ENCODE peak calls at places on chromosomes 6 and 20, in eight cellular contexts. One of them, this sample, is unnamed.

GRCh38 chr20:45969712-45970634 is 2.0 kb downstream of the ZNF335 start:
- DNase-seq in astrocyte: peak; percentile 45
- DNase-seq in cardiac fibroblast: peak; percentile 78
- DNase-seq in heart left ventricle: no peak
- DNase-seq in body of pancreas: peak; percentile 24
- DNase-seq in psoas muscle: peak; percentile 60
- DNase-seq in adrenal gland: peak; percentile 53
- DNase-seq in IMR-90: peak; percentile 64
- DNase-seq in this sample: peak; percentile 70

GRCh38 chr6:20186981-20187380 is 25.3 kb downstream of the MBOAT1 start:
- DNase-seq in astrocyte: peak; percentile 44
- DNase-seq in cardiac fibroblast: no peak
- DNase-seq in heart left ventricle: no peak
- DNase-seq in body of pancreas: no peak
- DNase-seq in psoas muscle: no peak
- DNase-seq in adrenal gland: no peak
- DNase-seq in IMR-90: no peak
- DNase-seq in this sample: peak; percentile 92

GRCh38 chr6:104829183-104829958 is 30.3 kb downstream of the HACE1 start:
- DNase-seq in astrocyte: no peak
- DNase-seq in cardiac fibroblast: no peak
- DNase-seq in heart left ventricle: no peak
- DNase-seq in body of pancreas: no peak
- DNase-seq in psoas muscle: no peak
- DNase-seq in adrenal gland: no peak
- DNase-seq in IMR-90: no peak
- DNase-seq in this sample: no peak

GRCh38 chr6:129030231-129030630 is 147.3 kb downstream of the LAMA2 start:
- DNase-seq in astrocyte: no peak
- DNase-seq in cardiac fibroblast: no peak
- DNase-seq in heart left ventricle: no peak
- DNase-seq in body of pancreas: no peak
- DNase-seq in psoas muscle: no peak
- DNase-seq in adrenal gland: no peak
- DNase-seq in IMR-90: no peak
- DNase-seq in this sample: no peak

GRCh38 chr6:41470341-41471063 is 75.7 kb upstream of the FOXP4 start:
- DNase-seq in astrocyte: peak; percentile 34
- DNase-seq in cardiac fibroblast: peak; percentile 57
- DNase-seq in heart left ventricle: peak; percentile 75
- DNase-seq in body of pancreas: no peak
- DNase-seq in psoas muscle: peak; percentile 86
- DNase-seq in adrenal gland: peak; percentile 46
- DNase-seq in IMR-90: no peak
- DNase-seq in this sample: no peak

GRCh38 chr20:19774086-19774933 is 16.3 kb downstream of the RIN2 start:
- DNase-seq in astrocyte: no peak
- DNase-seq in cardiac fibroblast: no peak
- DNase-seq in heart left ventricle: no peak
- DNase-seq in body of pancreas: no peak
- DNase-seq in psoas muscle: no peak
- DNase-seq in adrenal gland: no peak
- DNase-seq in IMR-90: no peak
- DNase-seq in this sample: peak; percentile 37

GRCh38 chr6:135474362-135474761 is 23.2 kb downstream of the AHI1 start:
- DNase-seq in astrocyte: no peak
- DNase-seq in cardiac fibroblast: no peak
- DNase-seq in heart left ventricle: no peak
- DNase-seq in body of pancreas: no peak
- DNase-seq in psoas muscle: no peak
- DNase-seq in adrenal gland: no peak
- DNase-seq in IMR-90: no peak
- DNase-seq in this sample: no peak

GRCh38 chr6:138590796-138591709 is 91.8 kb upstream of the NHSL1 start:
- DNase-seq in astrocyte: no peak
- DNase-seq in cardiac fibroblast: peak; percentile 84
- DNase-seq in heart left ventricle: peak; percentile 54
- DNase-seq in body of pancreas: peak; percentile 72
- DNase-seq in psoas muscle: no peak
- DNase-seq in adrenal gland: peak; percentile 60
- DNase-seq in IMR-90: peak; percentile 79
- DNase-seq in this sample: peak; percentile 75

GRCh38 chr20:2750343-2751251 is 49.8 kb downstream of the CPXM1 start:
- DNase-seq in astrocyte: no peak
- DNase-seq in cardiac fibroblast: peak; percentile 57
- DNase-seq in heart left ventricle: no peak
- DNase-seq in body of pancreas: no peak
- DNase-seq in psoas muscle: peak; percentile 72
- DNase-seq in adrenal gland: peak; percentile 43
- DNase-seq in IMR-90: peak; percentile 17
- DNase-seq in this sample: peak; percentile 38

GRCh38 chr6:116366740-116367275 is 3.9 kb upstream of the DSE start:
- DNase-seq in astrocyte: no peak
- DNase-seq in cardiac fibroblast: no peak
- DNase-seq in heart left ventricle: no peak
- DNase-seq in body of pancreas: no peak
- DNase-seq in psoas muscle: no peak
- DNase-seq in adrenal gland: no peak
- DNase-seq in IMR-90: no peak
- DNase-seq in this sample: no peak

GRCh38 chr6:105483492-105483891 is 80.6 kb upstream of the PREP start:
- DNase-seq in astrocyte: peak; percentile 78
- DNase-seq in cardiac fibroblast: peak; percentile 29
- DNase-seq in heart left ventricle: no peak
- DNase-seq in body of pancreas: no peak
- DNase-seq in psoas muscle: no peak
- DNase-seq in adrenal gland: peak; percentile 51
- DNase-seq in IMR-90: peak; percentile 79
- DNase-seq in this sample: peak; percentile 38

GRCh38 chr6:33931799-33932198 is 128.0 kb upstream of the MLN start:
- DNase-seq in astrocyte: no peak
- DNase-seq in cardiac fibroblast: no peak
- DNase-seq in heart left ventricle: no peak
- DNase-seq in body of pancreas: no peak
- DNase-seq in psoas muscle: no peak
- DNase-seq in adrenal gland: no peak
- DNase-seq in IMR-90: no peak
- DNase-seq in this sample: no peak
- H3K4me3 ChIP-seq in astrocyte: no peak overlapping the region
- H3K4me3 ChIP-seq in cardiac fibroblast: no peak overlapping the region
- H3K4me3 ChIP-seq in heart left ventricle: no peak overlapping the region
- H3K4me3 ChIP-seq in body of pancreas: no peak overlapping the region
- H3K4me3 ChIP-seq in psoas muscle: no peak overlapping the region
- H3K4me3 ChIP-seq in adrenal gland: no peak overlapping the region
- H3K4me3 ChIP-seq in IMR-90: no peak overlapping the region
- H3K4me3 ChIP-seq in this sample: no peak overlapping the region

GRCh38 chr6:136964368-136964767 is 42.3 kb downstream of the SLC35D3 start:
- DNase-seq in astrocyte: no peak
- DNase-seq in cardiac fibroblast: no peak
- DNase-seq in heart left ventricle: no peak
- DNase-seq in body of pancreas: no peak
- DNase-seq in psoas muscle: no peak
- DNase-seq in adrenal gland: no peak
- DNase-seq in IMR-90: no peak
- DNase-seq in this sample: no peak
- TF ChIP-seq CTCF in astrocyte: no peak
- TF ChIP-seq CTCF in cardiac fibroblast: no peak
- TF ChIP-seq CTCF in heart left ventricle: no peak
- TF ChIP-seq CTCF in body of pancreas: no peak
- TF ChIP-seq CTCF in psoas muscle: no peak
- TF ChIP-seq CTCF in adrenal gland: no peak
- TF ChIP-seq CTCF in IMR-90: no peak
- TF ChIP-seq CTCF in this sample: no peak

GRCh38 chr6:156781882-156782631 is 4.9 kb downstream of the ARID1B start:
- DNase-seq in astrocyte: no peak
- DNase-seq in cardiac fibroblast: peak; percentile 15
- DNase-seq in heart left ventricle: no peak
- DNase-seq in body of pancreas: no peak
- DNase-seq in psoas muscle: no peak
- DNase-seq in adrenal gland: no peak
- DNase-seq in IMR-90: no peak
- DNase-seq in this sample: no peak
- H3K4me3 ChIP-seq in astrocyte: peak overlapping the region; percentile 93
- H3K4me3 ChIP-seq in cardiac fibroblast: peak overlapping the region; percentile 61
- H3K4me3 ChIP-seq in heart left ventricle: peak overlapping the region; percentile 97
- H3K4me3 ChIP-seq in body of pancreas: no peak overlapping the region
- H3K4me3 ChIP-seq in psoas muscle: peak overlapping the region; percentile 76
- H3K4me3 ChIP-seq in adrenal gland: no peak overlapping the region
- H3K4me3 ChIP-seq in IMR-90: peak overlapping the region; percentile 18
- H3K4me3 ChIP-seq in this sample: peak overlapping the region; percentile 87

DNA sequence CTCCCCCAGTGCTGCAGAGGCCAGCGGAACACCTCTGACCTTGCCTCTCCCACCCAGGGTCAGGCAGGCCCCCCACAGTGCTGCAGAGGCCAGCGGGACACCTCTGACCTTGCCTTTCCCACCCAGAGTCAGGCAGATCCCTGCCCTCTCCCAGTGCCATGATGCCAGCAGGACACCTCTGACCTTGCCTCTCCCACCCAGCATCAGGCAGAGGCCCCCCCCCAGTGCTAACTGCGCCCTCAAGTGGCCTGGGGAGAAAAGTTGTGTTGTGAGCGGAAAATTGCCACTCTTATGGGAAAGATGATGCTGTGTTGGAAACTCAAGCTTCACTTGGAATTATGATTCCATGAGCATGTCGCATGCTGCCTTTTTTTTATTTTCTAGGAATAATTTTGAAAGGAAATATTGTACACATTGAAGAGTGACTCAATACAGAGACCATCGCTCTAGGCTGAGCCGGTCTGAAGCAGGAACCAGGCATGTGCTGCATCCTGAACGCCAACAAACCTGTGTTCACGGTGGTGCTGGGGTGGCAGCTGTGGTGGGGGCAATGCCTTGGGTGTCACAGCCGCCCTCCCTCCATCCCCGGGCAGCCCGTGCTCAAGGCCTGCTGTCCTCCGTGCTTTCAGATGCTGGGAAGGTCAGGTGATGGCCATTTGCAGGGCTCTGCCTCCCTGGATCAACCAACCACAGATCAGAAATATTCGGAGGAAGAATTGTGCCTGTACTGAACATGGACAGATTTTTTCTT is 98.6 kb downstream of the CDH4 start:
- DNase-seq in astrocyte: no peak
- DNase-seq in cardiac fibroblast: no peak
- DNase-seq in heart left ventricle: no peak
- DNase-seq in body of pancreas: no peak
- DNase-seq in psoas muscle: no peak
- DNase-seq in adrenal gland: no peak
- DNase-seq in IMR-90: no peak
- DNase-seq in this sample: no peak
- TF ChIP-seq CTCF in astrocyte: no peak
- TF ChIP-seq CTCF in cardiac fibroblast: no peak
- TF ChIP-seq CTCF in heart left ventricle: no peak
- TF ChIP-seq CTCF in body of pancreas: no peak
- TF ChIP-seq CTCF in psoas muscle: no peak
- TF ChIP-seq CTCF in adrenal gland: no peak
- TF ChIP-seq CTCF in IMR-90: no peak
- TF ChIP-seq CTCF in this sample: no peak

DNA sequence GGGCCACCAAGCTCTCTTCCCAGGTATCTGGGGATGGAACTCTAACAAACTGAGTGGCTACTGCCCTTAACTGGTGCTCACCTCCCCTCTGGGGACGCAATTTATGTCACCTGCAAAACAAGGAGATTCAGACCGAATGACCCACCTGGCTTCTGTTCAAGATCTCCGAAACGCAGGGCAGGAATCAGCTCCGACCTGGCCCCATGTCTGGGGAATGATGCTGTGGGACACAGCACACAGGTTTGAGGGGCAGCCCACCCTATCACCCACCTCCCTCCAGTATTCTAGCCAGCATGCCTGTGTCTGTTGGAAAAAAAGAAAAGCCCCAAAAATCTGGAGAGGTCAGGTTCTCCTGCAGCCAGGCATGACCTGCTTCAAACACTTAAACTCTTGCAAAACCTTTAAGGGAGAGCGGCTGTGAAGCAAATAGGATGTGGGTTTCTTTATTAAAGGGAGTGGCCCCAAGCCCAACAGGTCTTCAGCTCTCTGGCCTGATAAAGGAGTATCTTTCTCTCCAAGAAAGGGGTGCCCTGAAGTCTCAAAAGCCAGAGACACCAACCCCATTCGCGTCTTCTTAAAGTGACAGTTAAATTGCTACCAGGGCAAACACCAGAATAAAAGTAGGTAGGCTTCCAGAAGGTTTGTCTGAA is 6.4 kb downstream of the PREX1 start:
- DNase-seq in astrocyte: no peak
- DNase-seq in cardiac fibroblast: no peak
- DNase-seq in heart left ventricle: no peak
- DNase-seq in body of pancreas: no peak
- DNase-seq in psoas muscle: no peak
- DNase-seq in adrenal gland: no peak
- DNase-seq in IMR-90: no peak
- DNase-seq in this sample: no peak
- H3K4me3 ChIP-seq in astrocyte: no peak overlapping the region
- H3K4me3 ChIP-seq in cardiac fibroblast: no peak overlapping the region
- H3K4me3 ChIP-seq in heart left ventricle: no peak overlapping the region
- H3K4me3 ChIP-seq in body of pancreas: no peak overlapping the region
- H3K4me3 ChIP-seq in psoas muscle: no peak overlapping the region
- H3K4me3 ChIP-seq in adrenal gland: no peak overlapping the region
- H3K4me3 ChIP-seq in IMR-90: no peak overlapping the region
- H3K4me3 ChIP-seq in this sample: no peak overlapping the region

DNA sequence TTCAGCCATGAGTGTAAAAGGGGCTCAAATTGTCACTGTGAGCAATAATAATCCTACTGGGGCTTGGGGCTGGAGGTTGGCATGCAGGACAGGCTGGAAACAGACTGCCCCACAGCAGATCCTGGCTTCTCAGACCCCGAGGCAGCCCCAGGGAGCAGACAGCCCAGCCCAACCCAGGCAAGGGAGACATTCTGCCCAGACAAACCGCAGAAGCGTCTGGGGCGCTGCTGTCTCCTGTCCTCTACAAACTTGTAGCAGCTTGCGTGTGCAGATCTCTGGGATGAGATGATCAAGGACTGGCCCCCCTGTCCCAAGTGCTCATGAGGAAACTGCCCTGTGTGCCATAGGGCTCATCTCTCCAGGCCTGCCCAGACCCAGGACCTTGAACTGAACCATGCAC is 84.6 kb downstream of the MAFB start:
- DNase-seq in astrocyte: no peak
- DNase-seq in cardiac fibroblast: no peak
- DNase-seq in heart left ventricle: no peak
- DNase-seq in body of pancreas: no peak
- DNase-seq in psoas muscle: no peak
- DNase-seq in adrenal gland: no peak
- DNase-seq in IMR-90: no peak
- DNase-seq in this sample: no peak
- TF ChIP-seq CTCF in astrocyte: no peak
- TF ChIP-seq CTCF in cardiac fibroblast: no peak
- TF ChIP-seq CTCF in heart left ventricle: no peak
- TF ChIP-seq CTCF in body of pancreas: no peak
- TF ChIP-seq CTCF in psoas muscle: no peak
- TF ChIP-seq CTCF in adrenal gland: no peak
- TF ChIP-seq CTCF in IMR-90: no peak
- TF ChIP-seq CTCF in this sample: no peak